ENCODE peak calls at places on chromosomes 11 and 22, in four cellular contexts. U, C, D and P are unnamed samples.

GRCh38 chr11:118792642-118793124 is 1.7 kb upstream of the DDX6 start:
- DNase-seq in U (peak; percentile 91), C (peak; percentile 91), D (peak; percentile 93), P (peak; percentile 66)

GRCh38 chr11:69310934-69311766 is 17.2 kb downstream of the MYEOV start:
- DNase-seq in U (no peak), C (no peak), D (no peak), P (no peak)

GRCh38 chr11:111526501-111526900 is 11.9 kb downstream of the HOATZ start:
- DNase-seq in U (peak; percentile 60), C (no peak), D (no peak), P (no peak)

GRCh38 chr11:115911656-115912055 is 407.4 kb upstream of the CADM1 start:
- DNase-seq in U (no peak), C (no peak), D (no peak), P (no peak)

GRCh38 chr22:36740716-36741115 is 35.2 kb downstream of the IFT27 start:
- DNase-seq in U (no peak), C (no peak), D (peak; percentile 5), P (no peak)

GRCh38 chr11:95711162-95711944 is 78.2 kb downstream of the FAM76B start:
- DNase-seq in U (peak; percentile 39), C (no peak), D (no peak), P (no peak)

GRCh38 chr22:29307658-29308147 is 1.3 kb downstream of the GAS2L1 start:
- DNase-seq in U (no peak), C (no peak), D (no peak), P (no peak)

GRCh38 chr11:104772806-104773241 is 125.4 kb downstream of the CASP12 start:
- DNase-seq in U (peak; percentile 89), C (no peak), D (no peak), P (peak; percentile 47)

GRCh38 chr22:38504731-38505594 is 1.1 kb downstream of the DDX17 start:
- DNase-seq in U (peak; percentile 45), C (peak; percentile 43), D (peak; percentile 76), P (no peak)

GRCh38 chr22:42313204-42313603 is 42.8 kb upstream of the TCF20 start:
- DNase-seq in U (no peak), C (no peak), D (peak; percentile 76), P (no peak)

GRCh38 chr11:133955945-133956421 is 785 bp downstream of the IGSF9B start:
- DNase-seq in U (no peak), C (no peak), D (peak; percentile 62), P (no peak)

DNA sequence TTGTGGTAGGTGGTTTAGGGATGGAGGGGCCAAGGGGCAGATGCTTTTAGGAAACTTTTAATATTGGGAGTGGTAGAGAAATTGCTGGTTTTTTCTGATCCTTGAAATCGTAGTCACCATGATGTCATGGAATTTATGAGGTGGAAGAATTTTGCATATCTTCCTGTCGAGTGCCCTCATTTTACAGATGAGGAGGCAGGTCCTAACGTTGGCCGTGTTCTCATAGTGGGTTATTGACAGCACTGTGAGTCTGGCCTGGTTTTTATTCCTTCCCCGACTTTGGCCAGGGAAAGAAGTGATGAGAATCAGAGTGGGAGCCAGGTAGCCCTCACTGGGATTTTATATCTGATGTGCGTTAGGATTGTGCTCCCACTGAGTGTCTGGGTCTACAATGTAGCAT is 8.8 kb upstream of the PACS1 start:
- DNase-seq in U (no peak), C (no peak), D (no peak), P (no peak)
- TF ChIP-seq CTCF in U (no peak), C (no peak), D (no peak), P (no peak)

GRCh38 chr22:46131151-46131587 is 19.2 kb upstream of the PPARA start:
- DNase-seq in U (no peak), C (no peak), D (peak; percentile 89), P (no peak)
- TF ChIP-seq CTCF in U (peak; percentile 32), C (no peak), D (peak; percentile 90), P (peak; percentile 70)

GRCh38 chr22:22164541-22165272 is 79.9 kb upstream of the VPREB1 start:
- DNase-seq in U (no peak), C (no peak), D (no peak), P (no peak)
- TF ChIP-seq CTCF in U (no peak), C (no peak), D (peak; percentile 51), P (no peak)

DNA sequence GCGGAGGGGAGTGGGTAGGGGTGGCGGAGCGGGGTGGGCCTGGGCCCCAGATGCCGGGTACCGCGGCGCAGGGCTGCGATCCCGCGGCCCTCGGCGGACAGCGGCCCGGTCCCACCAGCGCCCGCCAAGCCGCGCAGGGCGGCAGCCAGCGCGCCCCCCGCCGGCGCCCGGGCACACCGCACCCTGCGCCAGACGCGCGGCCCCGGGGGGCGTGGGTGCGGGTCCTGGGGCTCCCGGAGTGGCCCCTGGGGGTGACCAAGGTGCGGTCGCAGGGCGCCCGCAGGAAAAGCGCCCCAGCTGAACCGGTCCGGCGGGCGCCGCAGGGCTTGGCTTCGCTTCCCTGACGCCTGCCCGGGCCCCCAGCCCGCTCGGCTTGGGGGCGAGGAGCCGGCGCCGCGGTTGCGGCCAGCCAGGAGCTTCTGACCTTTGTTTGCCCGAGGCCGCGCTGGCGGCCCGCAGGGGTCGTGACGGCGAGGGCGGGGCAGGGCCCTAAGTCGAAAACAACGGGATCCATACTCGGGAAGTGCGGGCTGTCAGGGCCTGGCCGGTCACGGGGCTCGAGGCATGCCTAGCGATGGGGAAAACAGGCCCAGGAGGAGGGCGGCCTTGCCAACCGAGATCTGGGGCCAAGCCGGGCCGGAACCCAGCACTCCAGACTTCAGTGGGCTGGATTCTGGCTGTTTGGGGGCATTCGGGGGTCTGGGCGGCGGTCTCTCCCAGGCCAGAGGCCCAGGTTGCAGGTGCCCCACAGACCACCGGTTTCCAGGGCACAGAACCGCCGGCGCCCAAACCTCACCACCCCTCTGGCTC is 581 bp upstream of the AP5B1 start:
- DNase-seq in U (no peak), C (peak; percentile 36), D (peak; percentile 90), P (no peak)
- TF ChIP-seq CTCF in U (no peak), C (no peak), D (peak; percentile 56), P (peak; percentile 37)

DNA sequence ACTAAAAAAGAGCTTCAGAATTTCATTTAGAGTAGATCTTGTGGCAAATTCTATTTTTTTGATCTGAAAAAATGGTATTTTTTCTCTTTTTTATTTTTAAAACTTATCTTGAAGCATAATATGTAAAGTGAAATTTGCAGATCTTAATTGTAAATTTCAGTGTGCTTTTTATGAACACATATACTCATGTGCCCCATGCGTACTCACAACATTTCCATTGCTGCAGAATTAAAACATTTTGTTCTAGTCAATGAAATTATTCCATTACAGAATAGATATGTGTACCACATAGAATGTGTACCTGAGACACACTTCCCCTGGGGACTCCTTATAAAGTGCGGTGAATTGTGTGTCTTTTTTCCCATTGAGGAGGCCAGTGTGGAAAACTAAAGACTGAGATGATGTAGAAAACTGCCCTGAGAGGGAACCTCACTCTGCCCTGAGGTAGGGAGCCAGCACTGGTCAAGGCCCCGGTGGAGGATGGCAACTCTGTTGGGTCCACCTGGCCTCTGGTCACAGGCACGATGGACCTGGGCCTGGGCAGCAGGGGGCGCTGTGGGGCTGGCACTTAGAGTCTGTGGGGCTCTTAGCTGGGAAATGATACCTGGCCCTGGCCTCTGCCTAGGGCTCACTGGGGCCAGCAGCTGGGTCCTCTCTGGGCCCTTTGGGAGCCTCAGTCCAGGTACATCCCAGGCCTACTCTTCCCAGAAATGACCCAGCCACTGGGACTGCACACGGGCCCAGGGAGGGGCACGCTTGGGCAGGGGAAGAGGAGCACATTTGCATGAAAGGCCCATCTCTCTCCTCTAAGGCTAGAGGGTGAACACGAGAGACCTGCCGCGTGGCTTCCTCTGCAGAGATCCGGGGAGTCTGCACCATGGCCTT is 77.9 kb upstream of the TOP3B start:
- DNase-seq in U (peak; percentile 36), C (peak; percentile 56), D (peak; percentile 96), P (peak; percentile 12)
- TF ChIP-seq CTCF in U (peak; percentile 69), C (peak; percentile 68), D (peak; percentile 95), P (peak; percentile 90)

DNA sequence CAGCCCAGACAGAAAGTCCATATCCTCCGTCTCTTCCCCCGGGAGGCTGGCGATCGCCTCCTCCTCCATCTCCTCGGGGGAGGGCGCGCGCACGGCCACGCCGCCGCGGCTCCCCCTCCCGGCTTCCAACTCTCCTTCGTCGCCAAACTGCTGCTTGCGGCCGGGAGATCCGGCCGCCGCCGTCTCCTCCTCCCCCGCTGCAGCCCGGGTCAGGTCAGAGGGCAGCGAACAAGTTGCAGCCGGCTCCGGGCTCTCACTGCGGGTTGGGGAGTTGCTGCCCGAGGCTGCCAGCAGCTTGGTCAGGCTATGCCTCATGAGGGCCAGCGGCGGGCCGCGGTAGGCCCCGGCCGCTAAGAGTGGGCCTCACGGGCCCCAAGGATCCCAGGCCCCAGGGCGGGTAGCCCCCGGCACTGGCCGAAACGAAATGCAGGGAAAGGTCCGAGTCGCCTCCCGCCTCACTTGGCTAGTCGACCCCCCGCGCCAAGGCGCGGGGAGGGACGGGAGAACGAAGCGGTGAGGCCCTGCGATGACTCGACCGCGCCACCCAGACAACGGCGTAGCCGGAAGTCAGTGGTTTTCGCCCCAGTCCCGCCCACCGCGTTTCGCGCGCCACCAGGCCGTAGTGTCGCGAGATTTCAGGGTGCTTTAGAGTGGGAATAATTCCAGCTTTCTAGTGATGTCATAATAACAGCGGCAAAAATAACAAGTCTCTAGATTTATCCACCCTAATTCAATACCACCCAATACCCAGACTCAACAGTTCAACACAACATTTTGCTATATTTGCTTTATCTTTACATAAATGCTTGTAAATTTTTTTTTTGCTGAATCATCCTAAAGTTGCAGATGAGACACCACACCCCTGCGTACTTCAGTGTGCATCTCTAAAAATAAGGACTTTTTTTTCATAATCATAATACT is at the start of gene CREBZF:
- DNase-seq in U (peak; percentile 96), C (peak; percentile 97), D (peak; percentile 97), P (peak; percentile 94)
- TF ChIP-seq CTCF in U (no peak), C (no peak), D (no peak), P (no peak)

GRCh38 chr11:39374963-39375698 is 2084.3 kb downstream of the LRRC4C start:
- DNase-seq in U (peak; percentile 46), C (no peak), D (no peak), P (peak; percentile 31)
- TF ChIP-seq CTCF in U (peak; percentile 52), C (peak; percentile 52), D (peak; percentile 82), P (peak; percentile 84)